ENCODE peak calls at places on chromosome 2, in five cellular contexts. U, R, Q, F and E are unnamed samples.

GRCh38 chr2:193101591-193101990 is 906.9 kb upstream of the TMEFF2 start:
- DNase-seq in U (no peak), R (no peak), Q (no peak), F (no peak), E (no peak)

GRCh38 chr2:97931851-97932211 is 63.9 kb downstream of the TMEM131 start:
- DNase-seq in U (no peak), R (no peak), Q (no peak), F (no peak), E (no peak)

GRCh38 chr2:19357383-19358241 is 811 bp downstream of the OSR1 start:
- DNase-seq in U (no peak), R (no peak), Q (no peak), F (no peak), E (no peak)

GRCh38 chr2:147255812-147256211 is 589.0 kb upstream of the ACVR2A start:
- DNase-seq in U (no peak), R (no peak), Q (no peak), F (no peak), E (no peak)

GRCh38 chr2:136327162-136327852 is 209.4 kb upstream of the CXCR4 start:
- DNase-seq in U (no peak), R (peak; percentile 44), Q (no peak), F (peak; percentile 10), E (no peak)

GRCh38 chr2:183037281-183037659 is 987 bp downstream of the NCKAP1 start:
- DNase-seq in U (no peak), R (no peak), Q (no peak), F (no peak), E (no peak)

GRCh38 chr2:10392951-10393647 is 55.0 kb downstream of the ODC1 start:
- DNase-seq in U (no peak), R (peak; percentile 47), Q (no peak), F (no peak), E (no peak)

GRCh38 chr2:174771136-174771535 is 6.9 kb upstream of the CHRNA1 start:
- DNase-seq in U (no peak), R (no peak), Q (no peak), F (no peak), E (no peak)

GRCh38 chr2:45889053-45889452 is 237.6 kb downstream of the PRKCE start:
- DNase-seq in U (no peak), R (no peak), Q (no peak), F (no peak), E (no peak)

GRCh38 chr2:67846341-67847070 is 216.3 kb downstream of the C1D start:
- DNase-seq in U (peak; percentile 84), R (peak; percentile 89), Q (peak; percentile 82), F (peak; percentile 92), E (peak; percentile 68)
- H3K4me3 ChIP-seq in U (peak overlapping the region; percentile 47), R (no peak overlapping the region), Q (peak overlapping the region; percentile 24), F (no peak overlapping the region), E (peak overlapping the region; percentile 60)

DNA sequence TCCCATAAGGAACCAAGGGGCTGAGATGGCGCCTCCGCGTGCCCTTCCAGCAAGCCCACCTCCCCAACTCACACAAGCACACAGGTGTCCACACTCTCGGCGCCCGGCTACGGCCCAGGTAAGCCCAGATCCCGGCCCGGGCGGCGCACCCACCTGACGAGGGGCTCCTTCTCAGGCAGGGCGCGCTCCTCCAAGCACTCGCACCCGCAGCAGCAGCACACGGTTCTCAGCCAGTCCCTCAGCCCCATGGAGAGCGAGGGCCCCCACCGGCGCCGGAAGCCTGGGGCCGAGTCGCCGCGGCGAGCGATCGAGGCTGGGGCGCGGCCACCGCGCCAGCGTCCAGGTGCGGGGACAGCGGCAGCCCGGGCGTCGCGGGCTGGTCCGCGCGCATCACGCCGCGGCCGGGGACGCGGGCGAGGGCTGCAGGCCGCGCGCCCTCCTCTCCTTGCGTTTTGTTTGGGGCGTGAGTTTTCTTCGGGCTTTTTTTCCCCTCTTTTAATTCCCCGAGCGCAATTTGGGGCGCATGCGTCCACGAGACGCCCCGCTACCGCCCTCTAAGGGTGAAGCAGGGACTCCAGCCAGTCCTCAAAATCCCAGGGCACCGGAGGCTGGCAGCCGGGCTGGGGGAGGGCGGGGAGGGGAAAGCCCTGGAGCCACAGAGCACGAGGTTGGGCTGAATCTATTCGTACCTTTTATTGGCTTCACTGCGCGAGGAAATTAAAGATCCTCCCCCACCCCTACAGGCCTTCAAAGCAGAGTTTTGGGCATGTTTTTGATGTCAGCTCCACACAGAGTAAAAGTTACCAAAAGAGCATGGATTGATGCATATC is at the start of gene MREG:
- DNase-seq in U (no peak), R (peak; percentile 85), Q (peak; percentile 80), F (peak; percentile 41), E (no peak)
- TF ChIP-seq CTCF in U (peak; percentile 46), R (peak; percentile 52), Q (peak; percentile 17), F (peak; percentile 89), E (peak; percentile 62)

GRCh38 chr2:8679827-8680731 is 1.8 kb upstream of the ID2 start:
- DNase-seq in U (peak; percentile 79), R (peak; percentile 68), Q (peak; percentile 44), F (peak; percentile 56), E (no peak)
- H3K4me3 ChIP-seq in U (peak overlapping the region; percentile 78), R (no peak overlapping the region), Q (peak overlapping the region; percentile 71), F (peak overlapping the region; percentile 67), E (peak overlapping the region; percentile 84)

GRCh38 chr2:144152817-144153271 is 367.1 kb downstream of the ZEB2 start:
- DNase-seq in U (no peak), R (peak; percentile 43), Q (no peak), F (no peak), E (no peak)
- TF ChIP-seq CTCF in U (no peak), R (peak; percentile 36), Q (no peak), F (no peak), E (no peak)